ENCODE peak calls at places on chromosomes 6 and 20, in nine cellular contexts. O, M, Y, R, V, E, J, W and U are unnamed samples.

GRCh38 chr20:64001607-64002011 is 20.7 kb downstream of the PRPF6 start:
- DNase-seq in V (no peak), O (no peak), J (no peak), Y (no peak), W (no peak), M (no peak), E (no peak), R (no peak), U (no peak)

GRCh38 chr20:17479041-17479657 is 52.0 kb downstream of the BFSP1 start:
- DNase-seq in R (no peak), M (no peak), E (no peak), W (no peak), V (no peak), O (no peak), Y (no peak), J (no peak), U (no peak)

GRCh38 chr6:169205176-169206160 is 48.2 kb downstream of the THBS2 start:
- DNase-seq in E (no peak), Y (no peak), M (no peak), J (no peak), R (peak), V (peak), O (no peak), W (no peak), U (no peak)

GRCh38 chr6:170448745-170449144 is 104.4 kb downstream of the PSMB1 start:
- DNase-seq in W (no peak), V (no peak), M (no peak), J (no peak), E (no peak), Y (no peak), O (no peak), R (no peak), U (no peak)

GRCh38 chr6:167851349-167851952 is 24.7 kb downstream of the AFDN start:
- DNase-seq in W (no peak), Y (no peak), E (no peak), J (no peak), V (no peak), R (no peak), O (no peak), M (no peak), U (no peak)

GRCh38 chr6:42367353-42368011 is 84.2 kb downstream of the TRERF1 start:
- DNase-seq in R (no peak), V (no peak), Y (no peak), J (no peak), O (no peak), W (peak), M (no peak), E (no peak), U (no peak)

GRCh38 chr6:21110684-21111398 is 482.7 kb upstream of the SOX4 start:
- DNase-seq in R (no peak), E (no peak), Y (no peak), V (no peak), J (no peak), W (no peak), O (no peak), M (no peak), U (no peak)

GRCh38 chr20:2162125-2162822 is 60.6 kb downstream of the STK35 start:
- DNase-seq in V (no peak), O (no peak), W (no peak), J (no peak), E (no peak), R (no peak), M (no peak), Y (no peak), U (no peak)

GRCh38 chr20:8399963-8400362 is 267.9 kb downstream of the PLCB1 start:
- DNase-seq in W (peak), O (no peak), V (no peak), E (no peak), R (no peak), J (no peak), M (no peak), Y (no peak), U (no peak)

GRCh38 chr6:120354452-120355098 is 979.7 kb downstream of the TBC1D32 start:
- DNase-seq in W (peak), J (no peak), O (no peak), V (no peak), M (peak), R (peak), E (no peak), Y (no peak), U (no peak)

GRCh38 chr6:89657445-89658158 is 19.1 kb upstream of the LYRM2 start:
- DNase-seq in Y (no peak), V (no peak), M (no peak), R (no peak), E (no peak), W (no peak), O (no peak), J (no peak), U (no peak)

GRCh38 chr6:42136508-42137191 is 5.8 kb downstream of the C6orf132 start:
- DNase-seq in W (peak), M (peak), J (no peak), E (no peak), O (peak), Y (peak), R (peak), V (no peak), U (peak)

GRCh38 chr6:115999256-115999655 is 61.4 kb downstream of the FRK start:
- DNase-seq in R (no peak), Y (no peak), M (no peak), O (no peak), E (no peak), V (no peak), J (no peak), W (no peak), U (no peak)

GRCh38 chr20:8640461-8640860 is 428.4 kb upstream of the PLCB4 start:
- DNase-seq in J (no peak), R (no peak), W (no peak), V (no peak), E (no peak), O (no peak), Y (no peak), M (no peak), U (no peak)

GRCh38 chr6:9316831-9317230 is 881.5 kb upstream of the SLC35B3 start:
- DNase-seq in M (no peak), W (no peak), Y (no peak), J (no peak), E (no peak), R (no peak), V (no peak), O (no peak), U (no peak)

GRCh38 chr6:44733146-44733545 is 345.6 kb downstream of the CDC5L start:
- DNase-seq in Y (no peak), R (no peak), M (no peak), O (no peak), W (no peak), E (no peak), V (no peak), J (no peak), U (no peak)

GRCh38 chr6:156438519-156438918 is 338.7 kb upstream of the ARID1B start:
- DNase-seq in E (no peak), W (no peak), Y (no peak), J (no peak), M (no peak), R (no peak), O (no peak), V (no peak), U (no peak)

GRCh38 chr6:163243083-163243482 is 171.4 kb upstream of the QKI start:
- DNase-seq in O (no peak), J (no peak), W (no peak), E (no peak), V (no peak), R (no peak), Y (no peak), M (no peak), U (no peak)

GRCh38 chr20:13458860-13459451 is 179.8 kb downstream of the TASP1 start:
- DNase-seq in W (peak), M (peak), V (no peak), Y (peak), J (peak), E (no peak), O (peak), R (peak), U (no peak)

GRCh38 chr20:52962183-52962582 is 10.0 kb upstream of the TSHZ2 start:
- DNase-seq in O (no peak), E (no peak), W (no peak), R (no peak), Y (no peak), V (no peak), J (no peak), M (no peak), U (no peak)

GRCh38 chr6:75115501-75115900 is 90.4 kb downstream of the COL12A1 start:
- DNase-seq in E (no peak), V (no peak), Y (peak), J (no peak), M (no peak), W (no peak), O (no peak), R (peak), U (no peak)

GRCh38 chr6:72464791-72465691 is 156.8 kb upstream of the KCNQ5 start:
- DNase-seq in J (no peak), V (peak), W (no peak), R (peak), O (peak), M (peak), E (no peak), Y (no peak), U (no peak)

GRCh38 chr20:16135630-16136029 is 437.6 kb downstream of the KIF16B start:
- DNase-seq in E (no peak), J (no peak), W (no peak), M (no peak), Y (no peak), R (no peak), O (no peak), V (no peak), U (no peak)

DNA sequence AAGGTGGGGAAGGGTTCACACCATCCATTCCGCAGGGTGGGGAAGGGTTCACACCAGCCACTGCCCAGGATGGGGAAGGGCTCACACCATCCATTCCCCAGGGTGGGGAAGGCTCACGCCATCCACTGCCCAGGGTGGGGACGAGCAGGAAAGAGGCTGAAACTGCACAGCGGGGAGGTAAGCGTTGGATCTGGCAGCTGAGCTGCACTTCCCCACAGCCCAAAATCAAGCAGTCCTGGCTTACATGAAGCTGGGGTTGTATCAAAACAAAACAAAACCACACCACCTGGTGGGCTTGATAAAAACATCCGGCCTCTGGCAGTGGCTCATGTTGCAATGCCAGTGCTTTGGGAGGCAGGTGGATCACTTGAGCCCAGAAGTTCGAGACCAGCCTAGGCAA is 268.5 kb downstream of the TAF4 start:
- DNase-seq in R (no peak), Y (peak), V (no peak), J (no peak), O (no peak), E (no peak), M (no peak), W (no peak), U (no peak)
- TF ChIP-seq CTCF in R (no peak), Y (no peak), V (no peak), J (no peak), O (no peak), E (peak), M (no peak), W (no peak), U (no peak)

DNA sequence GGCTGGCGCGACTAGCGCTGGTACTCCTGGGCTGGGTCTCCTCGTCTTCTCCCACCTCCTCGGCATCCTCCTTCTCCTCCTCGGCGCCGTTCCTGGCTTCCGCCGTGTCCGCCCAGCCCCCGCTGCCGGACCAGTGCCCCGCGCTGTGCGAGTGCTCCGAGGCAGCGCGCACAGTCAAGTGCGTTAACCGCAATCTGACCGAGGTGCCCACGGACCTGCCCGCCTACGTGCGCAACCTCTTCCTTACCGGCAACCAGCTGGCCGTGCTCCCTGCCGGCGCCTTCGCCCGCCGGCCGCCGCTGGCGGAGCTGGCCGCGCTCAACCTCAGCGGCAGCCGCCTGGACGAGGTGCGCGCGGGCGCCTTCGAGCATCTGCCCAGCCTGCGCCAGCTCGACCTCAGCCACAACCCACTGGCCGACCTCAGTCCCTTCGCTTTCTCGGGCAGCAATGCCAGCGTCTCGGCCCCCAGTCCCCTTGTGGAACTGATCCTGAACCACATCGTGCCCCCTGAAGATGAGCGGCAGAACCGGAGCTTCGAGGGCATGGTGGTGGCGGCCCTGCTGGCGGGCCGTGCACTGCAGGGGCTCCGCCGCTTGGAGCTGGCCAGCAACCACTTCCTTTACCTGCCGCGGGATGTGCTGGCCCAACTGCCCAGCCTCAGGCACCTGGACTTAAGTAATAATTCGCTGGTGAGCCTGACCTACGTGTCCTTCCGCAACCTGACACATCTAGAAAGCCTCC is 1.6 kb downstream of the TPBG start:
- DNase-seq in M (peak), V (no peak), Y (peak), E (peak), J (no peak), O (peak), W (peak), R (no peak), U (peak)
- TF ChIP-seq CTCF in M (no peak), V (peak), Y (no peak), E (peak), J (no peak), O (peak), W (no peak), R (no peak), U (no peak)

GRCh38 chr20:62428396-62429160 is 1.2 kb upstream of the RBBP8NL start:
- DNase-seq in W (no peak), V (no peak), E (no peak), Y (no peak), M (no peak), R (no peak), J (no peak), O (no peak), U (no peak)
- TF ChIP-seq CTCF in W (no peak), V (no peak), E (peak), Y (no peak), M (peak), R (no peak), J (no peak), O (no peak), U (no peak)

GRCh38 chr6:31070711-31071197 is 41.6 kb downstream of the C6orf15 start:
- DNase-seq in W (peak), J (no peak), O (peak), E (no peak), R (peak), V (no peak), Y (peak), M (peak), U (peak)
- TF ChIP-seq CTCF in W (peak), J (peak), O (peak), E (peak), R (peak), V (peak), Y (peak), M (peak), U (peak)